ENCODE peak calls at places on chromosomes 12 and 14, in six cellular contexts. One of them, this sample, is unnamed.
A peak's percentile ranks its signal among the peaks of the same experiment; 100 is the strongest.

GRCh38 chr12:104750061-104750460 is 208.0 kb downstream of the SLC41A2 start:
- DNase-seq in tibial artery: peak; percentile 36
- DNase-seq in suprapubic skin: no peak
- DNase-seq in neural progenitor cell: no peak
- DNase-seq in A673: no peak
- DNase-seq in SK-N-MC: no peak
- DNase-seq in this sample: no peak

GRCh38 chr14:80095623-80096022 is 115.7 kb downstream of the DIO2 start:
- DNase-seq in tibial artery: no peak
- DNase-seq in neural progenitor cell: no peak
- DNase-seq in A673: no peak
- DNase-seq in suprapubic skin: no peak
- DNase-seq in SK-N-MC: no peak
- DNase-seq in this sample: no peak

GRCh38 chr14:59101441-59101840 is 87.0 kb upstream of the DAAM1 start:
- DNase-seq in tibial artery: no peak
- DNase-seq in suprapubic skin: no peak
- DNase-seq in neural progenitor cell: no peak
- DNase-seq in SK-N-MC: no peak
- DNase-seq in A673: no peak
- DNase-seq in this sample: no peak

GRCh38 chr12:2307550-2307949 is 254.8 kb downstream of the CACNA1C start:
- DNase-seq in neural progenitor cell: no peak
- DNase-seq in A673: no peak
- DNase-seq in tibial artery: no peak
- DNase-seq in SK-N-MC: no peak
- DNase-seq in suprapubic skin: no peak
- DNase-seq in this sample: no peak

GRCh38 chr12:65565601-65566560 is 258.4 kb upstream of the HMGA2 start:
- DNase-seq in suprapubic skin: no peak
- DNase-seq in A673: no peak
- DNase-seq in neural progenitor cell: no peak
- DNase-seq in tibial artery: no peak
- DNase-seq in SK-N-MC: peak; percentile 75
- DNase-seq in this sample: no peak

GRCh38 chr12:65432606-65433005 is 154.1 kb downstream of the MSRB3 start:
- DNase-seq in A673: no peak
- DNase-seq in tibial artery: no peak
- DNase-seq in suprapubic skin: no peak
- DNase-seq in SK-N-MC: no peak
- DNase-seq in neural progenitor cell: no peak
- DNase-seq in this sample: no peak

GRCh38 chr12:53171725-53172329 is 8.7 kb upstream of the ZNF740 start:
- DNase-seq in neural progenitor cell: no peak
- DNase-seq in tibial artery: no peak
- DNase-seq in A673: peak; percentile 41
- DNase-seq in SK-N-MC: no peak
- DNase-seq in suprapubic skin: no peak
- DNase-seq in this sample: no peak

GRCh38 chr14:61368061-61368710 is 46.8 kb downstream of the PRKCH start:
- DNase-seq in A673: no peak
- DNase-seq in suprapubic skin: no peak
- DNase-seq in tibial artery: no peak
- DNase-seq in neural progenitor cell: peak; percentile 22
- DNase-seq in SK-N-MC: no peak
- DNase-seq in this sample: no peak

GRCh38 chr12:123223241-123223668 is 9.7 kb downstream of the MPHOSPH9 start:
- DNase-seq in neural progenitor cell: no peak
- DNase-seq in tibial artery: no peak
- DNase-seq in SK-N-MC: no peak
- DNase-seq in A673: no peak
- DNase-seq in suprapubic skin: no peak
- DNase-seq in this sample: peak; percentile 59

GRCh38 chr12:117034691-117035090 is 64.5 kb downstream of the TESC start:
- DNase-seq in tibial artery: no peak
- DNase-seq in neural progenitor cell: no peak
- DNase-seq in SK-N-MC: no peak
- DNase-seq in suprapubic skin: no peak
- DNase-seq in A673: no peak
- DNase-seq in this sample: no peak

GRCh38 chr14:103905861-103906456 is 22.3 kb upstream of the TDRD9 start:
- DNase-seq in SK-N-MC: no peak
- DNase-seq in suprapubic skin: no peak
- DNase-seq in tibial artery: no peak
- DNase-seq in neural progenitor cell: peak; percentile 61
- DNase-seq in A673: no peak
- DNase-seq in this sample: no peak

GRCh38 chr14:53610947-53611346 is 345.7 kb downstream of the BMP4 start:
- DNase-seq in tibial artery: no peak
- DNase-seq in A673: no peak
- DNase-seq in neural progenitor cell: no peak
- DNase-seq in SK-N-MC: no peak
- DNase-seq in suprapubic skin: no peak
- DNase-seq in this sample: no peak

GRCh38 chr12:32754101-32754500 is 1.6 kb downstream of the YARS2 start:
- DNase-seq in SK-N-MC: no peak
- DNase-seq in neural progenitor cell: no peak
- DNase-seq in suprapubic skin: no peak
- DNase-seq in A673: no peak
- DNase-seq in tibial artery: no peak
- DNase-seq in this sample: no peak

GRCh38 chr12:92289611-92290010 is 144.0 kb upstream of the BTG1 start:
- DNase-seq in tibial artery: no peak
- DNase-seq in neural progenitor cell: no peak
- DNase-seq in A673: no peak
- DNase-seq in suprapubic skin: no peak
- DNase-seq in SK-N-MC: no peak
- DNase-seq in this sample: no peak

GRCh38 chr12:52246720-52247621 is 13.9 kb downstream of the KRT7 start:
- DNase-seq in suprapubic skin: peak; percentile 44
- DNase-seq in SK-N-MC: no peak
- DNase-seq in neural progenitor cell: no peak
- DNase-seq in tibial artery: no peak
- DNase-seq in A673: no peak
- DNase-seq in this sample: no peak

DNA sequence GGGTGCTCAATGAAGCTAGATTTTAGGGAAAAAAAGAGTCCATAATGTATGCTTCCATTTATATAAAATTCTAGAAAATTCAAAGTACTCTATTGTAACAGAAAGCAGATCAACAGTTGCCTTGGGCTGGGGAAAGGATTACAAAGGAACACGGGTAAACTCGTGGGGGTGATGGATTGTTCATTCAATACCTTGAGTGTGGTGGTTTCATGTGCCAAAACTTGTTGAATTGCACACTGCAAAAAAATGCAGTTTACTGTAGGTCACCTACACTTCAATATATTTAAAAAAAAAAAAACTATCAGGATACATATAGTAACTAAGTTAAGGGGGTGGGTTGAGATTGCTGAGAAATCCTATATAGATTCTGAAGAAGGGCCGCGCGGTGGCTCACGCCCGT is 33.6 kb downstream of the PAWR start:
- DNase-seq in suprapubic skin: no peak
- DNase-seq in SK-N-MC: no peak
- DNase-seq in tibial artery: no peak
- DNase-seq in neural progenitor cell: no peak
- DNase-seq in A673: no peak
- DNase-seq in this sample: no peak
- H3K9me3 ChIP-seq in suprapubic skin: no peaks in the 10 kb centered on the region
- H3K9me3 ChIP-seq in SK-N-MC: peaks cover 2% of the 10 kb centered on the region
- H3K9me3 ChIP-seq in tibial artery: no peaks in the 10 kb centered on the region
- H3K9me3 ChIP-seq in neural progenitor cell: peaks cover 6% of the 10 kb centered on the region
- H3K9me3 ChIP-seq in A673: no peaks in the 10 kb centered on the region
- H3K9me3 ChIP-seq in this sample: no peaks in the 10 kb centered on the region

DNA sequence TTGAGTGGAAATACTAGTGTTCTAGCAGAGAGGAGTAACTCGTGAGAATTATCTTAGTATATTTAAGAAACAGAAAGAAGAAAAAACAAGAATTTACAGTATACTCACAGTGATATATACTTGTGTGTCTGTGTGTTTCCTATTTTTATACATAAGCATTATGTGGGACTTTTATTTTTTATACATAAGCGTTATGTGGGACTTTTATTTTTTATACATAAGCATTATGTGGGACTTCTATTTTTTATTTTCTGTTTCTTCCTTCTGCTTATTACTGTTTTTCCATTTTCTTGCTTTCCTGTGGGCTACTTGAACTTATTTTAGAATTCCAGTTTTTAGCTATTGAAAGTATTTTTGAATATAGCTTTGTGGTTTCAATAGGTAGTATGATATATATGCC is 6.9 kb upstream of the ZNF140 start:
- DNase-seq in neural progenitor cell: no peak
- DNase-seq in A673: no peak
- DNase-seq in SK-N-MC: no peak
- DNase-seq in tibial artery: no peak
- DNase-seq in suprapubic skin: no peak
- DNase-seq in this sample: no peak
- H3K9me3 ChIP-seq in neural progenitor cell: peaks cover 52% of the 10 kb centered on the region
- H3K9me3 ChIP-seq in A673: peaks cover 37% of the 10 kb centered on the region
- H3K9me3 ChIP-seq in SK-N-MC: peaks cover 12% of the 10 kb centered on the region
- H3K9me3 ChIP-seq in tibial artery: peaks cover 91% of the 10 kb centered on the region
- H3K9me3 ChIP-seq in suprapubic skin: peaks cover 61% of the 10 kb centered on the region
- H3K9me3 ChIP-seq in this sample: peaks cover 15% of the 10 kb centered on the region

GRCh38 chr12:46358325-46358700 is 14.3 kb downstream of the SLC38A2 start:
- DNase-seq in tibial artery: no peak
- DNase-seq in neural progenitor cell: no peak
- DNase-seq in suprapubic skin: no peak
- DNase-seq in A673: no peak
- DNase-seq in SK-N-MC: no peak
- DNase-seq in this sample: no peak
- H3K9me3 ChIP-seq in tibial artery: no peaks in the 10 kb centered on the region
- H3K9me3 ChIP-seq in neural progenitor cell: no peaks in the 10 kb centered on the region
- H3K9me3 ChIP-seq in suprapubic skin: no peaks in the 10 kb centered on the region
- H3K9me3 ChIP-seq in A673: no peaks in the 10 kb centered on the region
- H3K9me3 ChIP-seq in SK-N-MC: no peaks in the 10 kb centered on the region
- H3K9me3 ChIP-seq in this sample: no peaks in the 10 kb centered on the region

GRCh38 chr12:15458008-15458407 is 135.7 kb downstream of the PTPRO start:
- DNase-seq in neural progenitor cell: no peak
- DNase-seq in A673: no peak
- DNase-seq in tibial artery: no peak
- DNase-seq in SK-N-MC: no peak
- DNase-seq in suprapubic skin: no peak
- DNase-seq in this sample: no peak
- H3K9me3 ChIP-seq in neural progenitor cell: peaks cover 13% of the 10 kb centered on the region
- H3K9me3 ChIP-seq in A673: peaks cover 11% of the 10 kb centered on the region
- H3K9me3 ChIP-seq in tibial artery: peaks cover 21% of the 10 kb centered on the region
- H3K9me3 ChIP-seq in SK-N-MC: peaks cover 2% of the 10 kb centered on the region
- H3K9me3 ChIP-seq in suprapubic skin: peaks cover 18% of the 10 kb centered on the region
- H3K9me3 ChIP-seq in this sample: no peaks in the 10 kb centered on the region

GRCh38 chr12:34387711-34388635 is 365.7 kb downstream of the ALG10 start:
- DNase-seq in A673: no peak
- DNase-seq in tibial artery: no peak
- DNase-seq in neural progenitor cell: no peak
- DNase-seq in SK-N-MC: no peak
- DNase-seq in suprapubic skin: no peak
- DNase-seq in this sample: peak; percentile 36

GRCh38 chr12:34388636-34389377 is 366.5 kb downstream of the ALG10 start:
- DNase-seq in A673: no peak
- DNase-seq in suprapubic skin: peak; percentile 40
- DNase-seq in tibial artery: no peak
- DNase-seq in neural progenitor cell: no peak
- DNase-seq in SK-N-MC: no peak
- DNase-seq in this sample: no peak

GRCh38 chr12:34384693-34385092 is 362.4 kb downstream of the ALG10 start:
- DNase-seq in SK-N-MC: no peak
- DNase-seq in tibial artery: no peak
- DNase-seq in neural progenitor cell: no peak
- DNase-seq in A673: no peak
- DNase-seq in suprapubic skin: no peak
- DNase-seq in this sample: no peak

GRCh38 chr12:34386016-34386415 is 363.7 kb downstream of the ALG10 start:
- DNase-seq in A673: no peak
- DNase-seq in SK-N-MC: no peak
- DNase-seq in suprapubic skin: no peak
- DNase-seq in tibial artery: no peak
- DNase-seq in neural progenitor cell: no peak
- DNase-seq in this sample: no peak

DNA sequence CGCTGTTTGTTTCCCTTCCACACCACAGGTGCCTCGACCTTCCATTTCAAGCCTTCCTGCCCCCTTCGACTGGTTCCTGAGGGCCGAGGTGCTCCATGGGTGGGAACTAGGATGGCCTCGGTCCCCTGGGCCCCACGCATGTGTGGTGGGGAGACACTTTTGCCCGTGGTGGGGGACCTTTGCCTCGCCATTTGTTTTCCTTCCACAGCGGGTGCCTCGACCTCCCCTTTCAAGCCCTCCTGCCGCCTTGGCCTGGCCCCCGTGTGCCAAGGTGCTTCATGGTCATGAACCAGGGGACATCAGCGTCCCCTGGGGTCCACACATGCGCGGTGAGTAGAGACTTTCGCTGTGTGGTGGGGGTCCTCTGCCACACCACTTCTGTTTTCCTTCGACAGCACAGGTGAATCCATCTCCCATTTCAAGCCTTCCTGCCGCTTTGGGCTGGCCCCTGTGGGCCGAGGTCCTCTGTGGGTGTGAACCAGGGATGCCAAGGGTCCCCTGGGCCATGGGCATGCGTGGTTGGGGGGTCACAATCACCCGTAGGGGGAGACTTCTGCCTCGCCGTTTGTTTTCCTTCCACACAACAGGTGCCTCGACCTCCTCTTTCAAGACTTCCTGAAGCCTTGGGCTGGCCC is 364.4 kb downstream of the ALG10 start:
- DNase-seq in A673: no peak
- DNase-seq in SK-N-MC: no peak
- DNase-seq in suprapubic skin: no peak
- DNase-seq in tibial artery: no peak
- DNase-seq in neural progenitor cell: no peak
- DNase-seq in this sample: no peak
- H3K9me3 ChIP-seq in A673: peaks cover 20% of the 10 kb centered on the region
- H3K9me3 ChIP-seq in SK-N-MC: no peaks in the 10 kb centered on the region
- H3K9me3 ChIP-seq in suprapubic skin: peaks cover 44% of the 10 kb centered on the region
- H3K9me3 ChIP-seq in tibial artery: peaks cover 81% of the 10 kb centered on the region
- H3K9me3 ChIP-seq in neural progenitor cell: peaks cover 4% of the 10 kb centered on the region
- H3K9me3 ChIP-seq in this sample: no peaks in the 10 kb centered on the region

GRCh38 chr14:20112321-20112720 is 1.8 kb downstream of the OR4K17 start:
- DNase-seq in neural progenitor cell: no peak
- DNase-seq in tibial artery: no peak
- DNase-seq in A673: no peak
- DNase-seq in suprapubic skin: no peak
- DNase-seq in SK-N-MC: no peak
- DNase-seq in this sample: no peak

GRCh38 chr14:20118795-20119194 is 8.3 kb downstream of the OR4K17 start:
- DNase-seq in SK-N-MC: no peak
- DNase-seq in neural progenitor cell: no peak
- DNase-seq in suprapubic skin: no peak
- DNase-seq in A673: no peak
- DNase-seq in tibial artery: no peak
- DNase-seq in this sample: no peak

DNA sequence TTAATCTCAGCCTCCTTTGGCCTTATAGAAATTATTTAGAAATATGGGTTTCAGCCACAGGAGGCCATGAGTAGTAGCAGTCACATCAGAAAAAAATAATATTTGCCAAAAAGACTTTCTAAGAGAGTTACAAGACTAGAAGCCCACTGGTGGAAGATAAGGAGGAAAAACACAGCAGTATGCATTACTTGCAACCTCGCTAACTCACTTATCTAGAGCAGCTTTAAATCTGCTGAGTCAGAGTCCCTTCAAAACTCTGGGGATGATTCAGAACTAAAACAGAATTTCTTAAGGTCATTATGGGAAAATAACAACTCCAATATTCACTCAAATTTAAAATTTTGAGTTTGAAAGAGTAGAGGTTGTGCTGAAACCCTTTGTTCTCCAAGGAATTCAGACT is 6.2 kb downstream of the OR4K17 start:
- DNase-seq in suprapubic skin: no peak
- DNase-seq in A673: no peak
- DNase-seq in SK-N-MC: no peak
- DNase-seq in tibial artery: no peak
- DNase-seq in neural progenitor cell: no peak
- DNase-seq in this sample: no peak
- H3K9me3 ChIP-seq in suprapubic skin: no peaks in the 10 kb centered on the region
- H3K9me3 ChIP-seq in A673: peaks cover 16% of the 10 kb centered on the region
- H3K9me3 ChIP-seq in SK-N-MC: no peaks in the 10 kb centered on the region
- H3K9me3 ChIP-seq in tibial artery: peaks cover 2% of the 10 kb centered on the region
- H3K9me3 ChIP-seq in neural progenitor cell: peaks cover 43% of the 10 kb centered on the region
- H3K9me3 ChIP-seq in this sample: no peaks in the 10 kb centered on the region

This sample was measured in CD8-positive, alpha-beta memory T cell.